ENCODE peak calls at places on chromosome 19, in four cellular contexts. N, I, B and F are unnamed samples. For H3K36me3, the result is how much of the 10 kb centered on the place peaks cover.

GRCh38 chr19:8373867-8374813 is 10.2 kb downstream of the ANGPTL4 start:
- DNase-seq in I (no peak), N (peak), B (no peak), F (no peak)

GRCh38 chr19:22426901-22427300 is 4.8 kb upstream of the ZNF98 start:
- DNase-seq in I (no peak), N (no peak), B (no peak), F (no peak)

GRCh38 chr19:2337329-2337707 is 8.8 kb downstream of the SPPL2B start:
- DNase-seq in B (no peak), N (peak), I (no peak), F (no peak)

GRCh38 chr19:3617463-3617862 is 9.1 kb downstream of the CACTIN start:
- DNase-seq in N (no peak), B (no peak), I (no peak), F (peak)

GRCh38 chr19:46904114-46905060 is 43.6 kb downstream of the ARHGAP35 start:
- DNase-seq in N (peak), I (no peak), B (peak), F (no peak)

GRCh38 chr19:53558404-53558803 is 20.5 kb downstream of the ZNF331 start:
- DNase-seq in B (no peak), N (no peak), I (no peak), F (no peak)

GRCh38 chr19:39582891-39583625 is 19.3 kb upstream of the LGALS13 start:
- DNase-seq in B (no peak), I (no peak), N (no peak), F (peak)

GRCh38 chr19:802497-802887 is 5.2 kb downstream of the PTBP1 start:
- DNase-seq in I (no peak), B (no peak), N (no peak), F (no peak)

GRCh38 chr19:7973883-7974282 is 30.4 kb upstream of the TIMM44 start:
- DNase-seq in N (no peak), B (no peak), I (no peak), F (no peak)

GRCh38 chr19:7742575-7742974 is 4.8 kb downstream of the CD209 start:
- DNase-seq in N (no peak), B (no peak), I (no peak), F (no peak)

GRCh38 chr19:55223291-55224037 is 5.1 kb downstream of the TMEM86B start:
- DNase-seq in I (no peak), N (no peak), B (no peak), F (no peak)

GRCh38 chr19:33486936-33487793 is 34.4 kb downstream of the PEPD start:
- DNase-seq in N (no peak), B (no peak), I (no peak), F (no peak)

GRCh38 chr19:5850743-5851293 is 431 bp downstream of the FUT3 start:
- DNase-seq in I (no peak), N (peak), B (peak), F (no peak)

GRCh38 chr19:17751912-17752273 is 616 bp downstream of the FCHO1 start:
- DNase-seq in I (no peak), N (no peak), B (no peak), F (no peak)

GRCh38 chr19:48836089-48837017 is at the start of gene HSD17B14:
- DNase-seq in B (peak), N (peak), I (no peak), F (no peak)

GRCh38 chr19:44807162-44807561 is 1.7 kb upstream of the BCAM start:
- DNase-seq in I (no peak), B (no peak), N (peak), F (no peak)

GRCh38 chr19:52206481-52206880 is 16.6 kb downstream of the PPP2R1A start:
- DNase-seq in I (no peak), N (no peak), B (no peak), F (no peak)

GRCh38 chr19:44847144-44848035 is 1.3 kb downstream of the NECTIN2 start:
- DNase-seq in N (peak), I (no peak), B (peak), F (no peak)

GRCh38 chr19:10966809-10967208 is 6.0 kb downstream of the SMARCA4 start:
- DNase-seq in N (no peak), I (no peak), B (no peak), F (no peak)

GRCh38 chr19:53041366-53041765 is 3.2 kb upstream of the ERVV-2 start:
- DNase-seq in B (no peak), I (no peak), N (no peak), F (no peak)

GRCh38 chr19:15286688-15287355 is 45.5 kb downstream of the BRD4 start:
- DNase-seq in I (no peak), B (no peak), N (no peak), F (no peak)

DNA sequence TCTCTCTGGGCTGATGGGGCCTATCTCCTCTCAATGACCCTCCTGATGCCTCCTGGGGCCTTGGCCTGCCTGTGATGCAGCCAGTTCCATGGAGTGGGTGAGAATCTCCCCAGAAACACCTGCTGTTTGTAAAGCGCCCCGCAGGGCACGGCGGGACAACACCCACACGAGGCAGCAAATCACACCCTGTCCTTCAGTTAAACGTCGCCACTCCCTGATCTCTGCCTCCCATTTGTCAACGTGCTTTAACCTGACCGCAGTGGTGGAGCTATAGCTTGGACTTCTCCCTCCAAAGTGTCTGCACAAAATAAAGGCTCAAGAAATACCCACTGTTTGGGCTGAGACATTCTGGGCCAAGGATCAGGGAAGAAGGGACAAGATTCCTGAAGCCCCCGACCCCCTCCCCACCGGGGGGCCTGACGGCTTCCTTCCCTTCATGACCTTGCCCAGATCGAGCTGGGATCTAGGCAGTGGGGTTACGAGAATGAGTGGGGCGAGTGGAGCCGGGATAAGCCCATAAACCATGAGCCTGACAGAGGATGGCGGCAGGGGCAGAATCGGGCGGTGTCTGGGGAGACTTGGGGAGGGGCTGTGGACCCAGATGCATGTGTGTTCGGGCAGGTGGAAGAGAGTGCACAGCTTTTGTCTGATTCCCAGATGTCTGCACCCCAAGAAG is 8.0 kb downstream of the MYDGF start:
- DNase-seq in B (no peak), I (no peak), N (no peak), F (no peak)
- H3K36me3 ChIP-seq in B (half or more), I (half or more), N (under half), F (under half)

DNA sequence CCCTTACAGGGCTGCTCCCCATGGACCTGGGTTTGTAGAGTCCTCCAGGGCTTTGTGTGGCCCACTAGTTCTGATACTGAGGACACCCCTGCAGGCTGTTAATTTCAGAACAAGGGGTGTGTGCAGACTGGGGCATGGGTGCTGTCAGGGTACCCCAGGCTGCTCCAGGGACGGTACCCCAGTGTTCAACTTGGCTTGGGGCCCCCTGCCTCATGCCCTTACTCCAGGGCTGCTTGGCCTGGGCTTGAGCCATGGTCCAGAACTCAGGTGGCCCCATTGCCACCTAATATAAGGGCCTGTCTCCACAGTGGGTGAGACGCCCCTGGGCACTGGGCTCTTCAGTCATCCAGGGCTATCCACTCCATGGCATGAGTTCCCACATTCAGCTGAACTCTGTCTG is 1417.6 kb downstream of the UQCRFS1 start:
- DNase-seq in N (no peak), I (no peak), B (no peak), F (no peak)
- H3K36me3 ChIP-seq in N (under half), I (under half), B (under half), F (under half)

GRCh38 chr19:19294914-19295313 is 21.8 kb upstream of the TM6SF2 start:
- DNase-seq in B (no peak), I (no peak), N (no peak), F (no peak)
- H3K36me3 ChIP-seq in B (under half), I (under half), N (under half), F (under half)

GRCh38 chr19:57841364-57841763 is 8.3 kb upstream of the ZNF587 start:
- DNase-seq in I (no peak), B (no peak), N (no peak), F (no peak)
- H3K36me3 ChIP-seq in I (under half), B (under half), N (under half), F (under half)

GRCh38 chr19:13090511-13091231 is 12.0 kb downstream of the LYL1 start:
- DNase-seq in B (no peak), N (no peak), I (no peak), F (no peak)
- H3K36me3 ChIP-seq in B (half or more), N (under half), I (under half), F (under half)